ENCODE peak calls at places on chromosomes 16 and 17, in eight cellular contexts. Y is WTC11; J is H4; P is SJSA1; L is ureter; F is body of pancreas; S is stimulated activated CD8-positive, alpha-beta memory T cell treated with anti-CD3 and anti-CD28 coated beads, Interleukin-15, amount 100 ng/mL, for 1 hour; M is IMR-90. D is an unnamed sample.

GRCh38 chr17:1180958-1181768 is 1.4 kb upstream of the ABR start:
- DNase-seq in Y (peak; percentile 66), J (no peak), P (no peak), L (no peak), F (no peak), S (no peak), M (no peak), D (no peak)

GRCh38 chr16:3458278-3458851 is 14.9 kb downstream of the NAA60 start:
- DNase-seq in Y (peak; percentile 35), J (no peak), P (peak; percentile 52), L (no peak), F (peak; percentile 48), S (no peak), M (peak; percentile 49), D (no peak)

GRCh38 chr16:24124291-24124690 is 131.8 kb upstream of the CACNG3 start:
- DNase-seq in Y (no peak), J (no peak), P (no peak), L (no peak), F (no peak), S (no peak), M (no peak), D (no peak)

GRCh38 chr16:69917311-69917710 is 33.8 kb upstream of the CLEC18A start:
- DNase-seq in Y (no peak), J (no peak), P (no peak), L (no peak), F (no peak), S (no peak), M (no peak), D (no peak)

GRCh38 chr16:82773018-82773417 is 146.2 kb downstream of the CDH13 start:
- DNase-seq in Y (no peak), J (no peak), P (no peak), L (no peak), F (no peak), S (no peak), M (peak; percentile 7), D (no peak)

GRCh38 chr16:80583466-80583865 is 42.7 kb downstream of the DYNLRB2 start:
- DNase-seq in Y (no peak), J (peak; percentile 88), P (no peak), L (no peak), F (no peak), S (no peak), M (peak; percentile 59), D (no peak)

GRCh38 chr16:85645021-85645589 is 32.0 kb downstream of the GSE1 start:
- DNase-seq in Y (no peak), J (no peak), P (no peak), L (no peak), F (no peak), S (no peak), M (no peak), D (no peak)

GRCh38 chr16:20051147-20051546 is 22.5 kb downstream of the GPR139 start:
- DNase-seq in Y (no peak), J (no peak), P (no peak), L (no peak), F (no peak), S (no peak), M (no peak), D (no peak)

GRCh38 chr17:75773808-75774470 is 8.9 kb upstream of the GALK1 start:
- DNase-seq in Y (peak; percentile 69), J (no peak), P (no peak), L (no peak), F (peak; percentile 29), S (no peak), M (no peak), D (no peak)

GRCh38 chr16:15644306-15644961 is 1.5 kb upstream of the MARF1 start:
- DNase-seq in Y (no peak), J (no peak), P (peak; percentile 75), L (no peak), F (no peak), S (no peak), M (no peak), D (no peak)

GRCh38 chr17:7674934-7675333 is 12.4 kb downstream of the TP53 start:
- DNase-seq in Y (no peak), J (no peak), P (no peak), L (no peak), F (no peak), S (no peak), M (no peak), D (no peak)